ENCODE peak calls at places on chromosomes 6 and 20, in six cellular contexts. I, W, X, U, Y and P are unnamed samples.

GRCh38 chr20:49762940-49763766 is 49.5 kb upstream of the B4GALT5 start:
- DNase-seq in I (no peak), W (no peak), X (no peak), U (no peak), Y (no peak), P (no peak)

GRCh38 chr20:3276400-3277015 is 37.5 kb upstream of the SLC4A11 start:
- DNase-seq in I (peak; percentile 10), W (no peak), X (no peak), U (peak; percentile 29), Y (peak; percentile 3), P (no peak)

GRCh38 chr6:92341224-92341623 is 1078.1 kb downstream of the EPHA7 start:
- DNase-seq in I (no peak), W (no peak), X (no peak), U (no peak), Y (no peak), P (no peak)

GRCh38 chr6:129192458-129192989 is 309.6 kb downstream of the LAMA2 start:
- DNase-seq in I (no peak), W (no peak), X (no peak), U (no peak), Y (no peak), P (no peak)

GRCh38 chr6:82963527-82963926 is 102.1 kb downstream of the UBE3D start:
- DNase-seq in I (no peak), W (no peak), X (no peak), U (no peak), Y (no peak), P (peak; percentile 8)

GRCh38 chr20:46117704-46118467 is at the start of gene CD40:
- DNase-seq in I (peak; percentile 56), W (peak; percentile 56), X (peak; percentile 32), U (peak; percentile 88), Y (peak; percentile 16), P (peak; percentile 80)

GRCh38 chr6:151065027-151065815 is 174.5 kb upstream of the AKAP12 start:
- DNase-seq in I (no peak), W (no peak), X (no peak), U (no peak), Y (no peak), P (no peak)

GRCh38 chr6:70412797-70413113 is 553 bp upstream of the FAM135A start:
- DNase-seq in I (no peak), W (no peak), X (no peak), U (no peak), Y (no peak), P (no peak)

GRCh38 chr20:41118632-41119031 is 18.7 kb upstream of the PLCG1 start:
- DNase-seq in I (no peak), W (no peak), X (no peak), U (peak; percentile 36), Y (no peak), P (no peak)

GRCh38 chr6:148628251-148628650 is 118.6 kb upstream of the UST start:
- DNase-seq in I (no peak), W (no peak), X (no peak), U (no peak), Y (no peak), P (no peak)

GRCh38 chr20:52104546-52105044 is 87.0 kb downstream of the ZFP64 start:
- DNase-seq in I (peak; percentile 62), W (no peak), X (no peak), U (peak; percentile 39), Y (peak; percentile 2), P (peak; percentile 45)

GRCh38 chr6:51866867-51867266 is 220.5 kb downstream of the PKHD1 start:
- DNase-seq in I (no peak), W (no peak), X (no peak), U (no peak), Y (no peak), P (no peak)

GRCh38 chr6:26611599-26611998 is 14.8 kb downstream of the ABT1 start:
- DNase-seq in I (no peak), W (no peak), X (no peak), U (no peak), Y (no peak), P (no peak)

GRCh38 chr20:3753098-3753497 is 14.5 kb downstream of the ADISSP start:
- DNase-seq in I (peak; percentile 81), W (peak; percentile 51), X (peak; percentile 21), U (peak; percentile 63), Y (peak; percentile 47), P (peak; percentile 42)

GRCh38 chr6:150004783-150005717 is 20.3 kb downstream of the RAET1L start:
- DNase-seq in I (peak; percentile 93), W (peak; percentile 88), X (peak; percentile 57), U (peak; percentile 93), Y (peak; percentile 80), P (peak; percentile 86)

GRCh38 chr20:25195962-25196700 is 619 bp downstream of the ENTPD6 start:
- DNase-seq in I (no peak), W (no peak), X (no peak), U (peak; percentile 18), Y (peak; percentile 6), P (peak; percentile 50)

GRCh38 chr6:788058-788457 is 95.1 kb upstream of the EXOC2 start:
- DNase-seq in I (no peak), W (no peak), X (no peak), U (no peak), Y (no peak), P (no peak)

GRCh38 chr6:39892490-39893129 is 41.7 kb downstream of the MOCS1 start:
- DNase-seq in I (peak; percentile 46), W (no peak), X (no peak), U (peak; percentile 76), Y (peak; percentile 57), P (no peak)

GRCh38 chr20:51985013-51985415 is 182.7 kb upstream of the SALL4 start:
- DNase-seq in I (no peak), W (no peak), X (no peak), U (peak; percentile 93), Y (peak; percentile 96), P (no peak)

GRCh38 chr6:139291813-139292619 is at the start of gene TXLNB:
- DNase-seq in I (peak; percentile 60), W (peak; percentile 71), X (peak; percentile 22), U (peak; percentile 55), Y (peak; percentile 58), P (peak; percentile 13)